ENCODE peak calls at places on chromosome 11, in ten cellular contexts. X, K, N, G, T, P, V, L, Z and E are unnamed samples.

GRCh38 chr11:66919938-66920337 is 38.2 kb downstream of the PC start:
- DNase-seq in N (no peak), T (no peak), V (no peak), L (no peak), X (no peak), K (no peak), P (no peak), G (no peak), Z (no peak), E (no peak)

GRCh38 chr11:93160808-93161207 is 37.0 kb downstream of the SLC36A4 start:
- DNase-seq in X (no peak), N (no peak), V (no peak), L (no peak), P (no peak), T (no peak), K (no peak), G (no peak), Z (no peak), E (no peak)

GRCh38 chr11:57294225-57295131 is 30.3 kb downstream of the TNKS1BP1 start:
- DNase-seq in N (no peak), X (peak), Z (no peak), T (no peak), P (no peak), K (no peak), G (peak), V (no peak), L (no peak), E (peak)

GRCh38 chr11:94588366-94588952 is 21.3 kb downstream of the PIWIL4 start:
- DNase-seq in K (no peak), G (peak), Z (no peak), L (no peak), P (no peak), N (peak), X (no peak), V (peak), T (no peak), E (no peak)

GRCh38 chr11:36385121-36385530 is 89.0 kb downstream of the PRR5L start:
- DNase-seq in N (peak), T (no peak), L (no peak), X (no peak), V (no peak), K (no peak), Z (peak), P (no peak), G (peak), E (no peak)

GRCh38 chr11:62705401-62705800 is 1.8 kb downstream of the BSCL2 start:
- DNase-seq in L (peak), Z (no peak), V (no peak), X (no peak), P (no peak), K (no peak), T (no peak), G (peak), N (peak), E (no peak)

GRCh38 chr11:43404406-43404805 is 45.7 kb downstream of the TTC17 start:
- DNase-seq in Z (no peak), G (no peak), X (no peak), V (no peak), K (no peak), T (no peak), L (no peak), P (no peak), N (no peak), E (peak)

GRCh38 chr11:108221401-108221800 is 1.0 kb downstream of the NPAT start:
- DNase-seq in K (no peak), P (no peak), N (no peak), V (no peak), X (no peak), T (no peak), Z (no peak), G (no peak), L (no peak), E (no peak)

GRCh38 chr11:32072872-32073661 is 17.8 kb upstream of the RCN1 start:
- DNase-seq in N (peak), X (no peak), K (no peak), L (no peak), P (no peak), G (no peak), Z (no peak), V (no peak), T (no peak), E (no peak)

GRCh38 chr11:16148301-16148787 is 208.0 kb downstream of the SOX6 start:
- DNase-seq in T (no peak), K (no peak), Z (no peak), V (peak), L (no peak), G (no peak), N (no peak), X (no peak), P (no peak), E (no peak)

GRCh38 chr11:125903753-125904659 is at the start of gene DDX25:
- DNase-seq in K (no peak), X (peak), L (no peak), G (no peak), V (peak), Z (no peak), N (no peak), P (no peak), T (peak), E (no peak)

GRCh38 chr11:45252877-45253276 is 33.3 kb downstream of the SYT13 start:
- DNase-seq in Z (no peak), V (no peak), N (no peak), X (no peak), L (no peak), K (no peak), T (no peak), G (no peak), P (no peak), E (no peak)

GRCh38 chr11:56846631-56847400 is 98.3 kb upstream of the OR9G4 start:
- DNase-seq in K (no peak), L (no peak), P (no peak), N (no peak), Z (no peak), V (no peak), G (no peak), X (no peak), T (no peak), E (no peak)

GRCh38 chr11:12808519-12808918 is 134.3 kb downstream of the TEAD1 start:
- DNase-seq in V (no peak), Z (no peak), G (no peak), K (no peak), X (no peak), L (no peak), N (no peak), P (no peak), T (no peak), E (no peak)

GRCh38 chr11:132519226-132519860 is 1013.0 kb downstream of the OPCML start:
- DNase-seq in T (no peak), N (no peak), P (no peak), V (no peak), X (no peak), K (no peak), G (no peak), L (no peak), Z (no peak), E (no peak)

GRCh38 chr11:131998020-131998419 is 627.6 kb downstream of the NTM start:
- DNase-seq in G (no peak), T (no peak), P (no peak), Z (no peak), N (no peak), V (peak), L (no peak), X (no peak), K (no peak), E (no peak)

GRCh38 chr11:77142091-77142975 is 14.3 kb downstream of the MYO7A start:
- DNase-seq in K (no peak), V (no peak), N (no peak), G (no peak), X (peak), Z (no peak), P (no peak), L (no peak), T (no peak), E (no peak)

GRCh38 chr11:125287467-125288232 is 123.1 kb downstream of the PKNOX2 start:
- DNase-seq in N (peak), L (no peak), G (no peak), Z (no peak), V (peak), P (no peak), T (no peak), X (no peak), K (no peak), E (no peak)

GRCh38 chr11:19880088-19880345 is 167.4 kb downstream of the NAV2 start:
- DNase-seq in Z (no peak), G (no peak), K (no peak), N (no peak), V (no peak), L (no peak), X (no peak), P (no peak), T (no peak), E (no peak)

GRCh38 chr11:128498846-128499245 is 88.5 kb downstream of the ETS1 start:
- DNase-seq in X (no peak), Z (no peak), V (no peak), P (no peak), L (no peak), K (no peak), G (no peak), N (no peak), T (no peak), E (no peak)

GRCh38 chr11:5071815-5072214 is 2.4 kb downstream of the OR52E1 start:
- DNase-seq in L (no peak), G (no peak), P (no peak), Z (no peak), T (no peak), X (no peak), K (no peak), N (no peak), V (no peak), E (no peak)

GRCh38 chr11:14357843-14358728 is 897 bp downstream of the RRAS2 start:
- DNase-seq in G (peak), X (peak), K (peak), P (peak), Z (no peak), T (peak), N (peak), V (peak), L (peak), E (peak)

GRCh38 chr11:86580535-86580934 is 91.9 kb downstream of the ME3 start:
- DNase-seq in G (no peak), X (no peak), N (no peak), V (no peak), Z (no peak), L (no peak), K (no peak), P (no peak), T (no peak), E (no peak)

GRCh38 chr11:92276773-92277172 is 52.2 kb downstream of the FAT3 start:
- DNase-seq in G (no peak), Z (peak), T (no peak), L (no peak), K (no peak), P (no peak), V (no peak), N (no peak), X (no peak), E (no peak)

GRCh38 chr11:11722246-11722645 is 100.4 kb upstream of the GALNT18 start:
- DNase-seq in N (no peak), T (no peak), V (no peak), X (no peak), P (no peak), K (no peak), L (no peak), G (no peak), Z (no peak), E (no peak)

DNA sequence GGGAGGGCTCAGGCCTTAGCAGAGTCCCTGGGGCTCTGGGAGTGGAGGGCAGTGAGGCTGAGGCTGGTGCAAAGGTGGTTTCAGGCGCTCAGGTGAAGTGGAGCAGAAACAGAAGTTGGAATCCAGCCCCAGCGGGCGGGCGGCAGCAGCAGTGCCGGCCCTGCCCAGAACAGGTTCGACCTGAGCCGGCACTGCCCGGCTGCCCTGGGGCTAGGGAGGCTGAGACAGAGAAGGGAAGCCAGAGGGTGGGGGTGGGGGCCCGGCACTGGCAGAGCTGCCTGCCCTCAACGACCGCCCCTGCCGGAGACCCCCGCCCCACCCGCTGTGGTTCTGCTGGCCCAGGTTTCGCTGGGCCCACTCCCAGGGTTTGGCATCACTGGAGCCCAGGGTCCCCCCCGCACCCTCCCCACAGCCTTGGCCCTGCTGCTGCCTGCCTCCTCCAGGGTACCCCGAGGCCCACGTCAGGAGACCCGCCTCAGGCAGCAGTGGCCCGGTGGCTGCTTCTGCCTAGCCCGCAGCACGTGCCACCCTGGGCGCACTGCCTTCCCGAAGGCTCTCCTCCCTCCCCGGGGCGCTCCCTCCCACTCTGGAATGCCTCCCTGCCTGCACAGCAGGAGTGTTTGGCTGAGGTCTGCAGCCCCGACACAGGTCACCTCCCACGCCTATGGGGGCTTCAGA is 13.2 kb downstream of the ASCL2 start:
- DNase-seq in X (peak), G (peak), P (no peak), Z (no peak), N (no peak), K (no peak), T (no peak), V (peak), L (no peak), E (peak)
- H3K27ac ChIP-seq in X (no peak), G (peak), P (no peak), Z (no peak), N (no peak), K (no peak), T (no peak), V (no peak), L (no peak), E (peak)

GRCh38 chr11:64284048-64284961 is at the start of gene BAD:
- DNase-seq in P (peak), G (peak), N (peak), X (peak), V (peak), Z (peak), T (peak), K (peak), L (peak), E (peak)

GRCh38 chr11:64284962-64285884 is at the start of gene GPR137:
- DNase-seq in T (peak), X (peak), K (no peak), L (peak), G (peak), P (peak), V (peak), N (peak), Z (no peak), E (peak)

GRCh38 chr11:64287676-64288352 is 2.2 kb downstream of the GPR137 start:
- DNase-seq in N (no peak), K (no peak), L (no peak), Z (no peak), P (no peak), X (no peak), G (peak), V (no peak), T (no peak), E (no peak)

GRCh38 chr11:64286801-64287159 is 1.1 kb downstream of the GPR137 start:
- DNase-seq in P (no peak), X (no peak), V (no peak), T (no peak), L (no peak), N (no peak), G (no peak), K (no peak), Z (no peak), E (no peak)

DNA sequence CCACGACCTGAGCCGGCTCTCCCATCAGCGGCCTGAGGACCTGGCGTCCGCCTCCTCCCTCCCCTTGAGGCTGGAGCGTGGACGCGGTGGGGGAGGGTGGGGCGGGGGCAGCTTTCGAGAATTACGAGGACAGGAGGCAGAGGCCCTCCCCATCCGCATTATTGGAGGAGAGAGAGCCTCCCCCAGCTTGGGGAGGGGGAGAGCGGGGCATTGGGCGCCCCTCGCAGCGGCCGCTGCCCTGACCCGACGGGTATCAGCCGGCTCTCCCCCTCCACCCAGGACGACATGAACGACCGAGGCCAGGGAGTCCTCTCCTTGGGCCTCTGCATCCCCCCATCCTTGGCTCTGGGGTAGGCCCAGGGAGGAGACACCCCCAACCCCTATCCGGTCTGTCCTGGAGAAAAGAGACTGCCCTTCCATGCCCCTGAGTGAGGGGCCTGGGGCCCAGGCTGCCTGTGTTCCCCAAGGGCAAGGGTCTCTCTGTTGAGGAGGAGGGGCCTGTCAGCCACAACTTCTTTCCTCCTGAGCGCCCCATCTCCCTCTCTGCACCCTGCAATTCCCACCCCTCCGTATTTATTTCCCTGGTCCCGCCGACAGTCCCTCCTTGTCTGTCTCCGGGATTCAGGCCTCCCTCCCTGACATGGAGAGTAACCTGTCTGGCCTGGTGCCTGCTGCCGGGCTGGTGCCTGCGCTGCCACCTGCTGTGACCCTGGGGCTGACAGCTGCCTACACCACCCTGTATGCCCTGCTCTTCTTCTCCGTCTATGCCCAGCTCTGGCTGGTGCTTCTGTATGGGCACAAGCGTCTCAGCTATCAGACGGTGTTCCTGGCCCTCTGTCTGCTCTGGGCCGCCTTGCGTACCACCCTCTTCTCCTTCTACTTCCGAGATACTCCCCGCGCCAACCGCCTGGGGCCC is 495 bp downstream of the GPR137 start:
- DNase-seq in K (no peak), P (peak), G (no peak), X (no peak), N (peak), L (no peak), V (no peak), T (no peak), Z (no peak), E (no peak)
- TF ChIP-seq CTCF in K (peak), P (no peak), G (peak), X (no peak), N (peak), L (no peak), V (no peak), T (no peak), Z (no peak), E (no peak)

GRCh38 chr11:73266644-73267015 is 5.5 kb upstream of the P2RY6 start:
- DNase-seq in G (no peak), P (peak), T (no peak), K (no peak), V (no peak), L (no peak), N (no peak), Z (no peak), X (peak), E (no peak)

GRCh38 chr11:73265278-73265810 is 6.8 kb upstream of the P2RY6 start:
- DNase-seq in V (no peak), G (no peak), Z (no peak), K (no peak), L (no peak), P (peak), T (no peak), X (no peak), N (no peak), E (no peak)

GRCh38 chr11:73267122-73267846 is 4.9 kb upstream of the P2RY6 start:
- DNase-seq in L (no peak), P (no peak), X (no peak), G (no peak), K (no peak), V (no peak), N (no peak), Z (no peak), T (no peak), E (no peak)

GRCh38 chr11:73267921-73268540 is 4.1 kb upstream of the P2RY6 start:
- DNase-seq in T (no peak), N (no peak), K (no peak), L (no peak), V (no peak), Z (no peak), X (no peak), P (peak), G (no peak), E (no peak)

DNA sequence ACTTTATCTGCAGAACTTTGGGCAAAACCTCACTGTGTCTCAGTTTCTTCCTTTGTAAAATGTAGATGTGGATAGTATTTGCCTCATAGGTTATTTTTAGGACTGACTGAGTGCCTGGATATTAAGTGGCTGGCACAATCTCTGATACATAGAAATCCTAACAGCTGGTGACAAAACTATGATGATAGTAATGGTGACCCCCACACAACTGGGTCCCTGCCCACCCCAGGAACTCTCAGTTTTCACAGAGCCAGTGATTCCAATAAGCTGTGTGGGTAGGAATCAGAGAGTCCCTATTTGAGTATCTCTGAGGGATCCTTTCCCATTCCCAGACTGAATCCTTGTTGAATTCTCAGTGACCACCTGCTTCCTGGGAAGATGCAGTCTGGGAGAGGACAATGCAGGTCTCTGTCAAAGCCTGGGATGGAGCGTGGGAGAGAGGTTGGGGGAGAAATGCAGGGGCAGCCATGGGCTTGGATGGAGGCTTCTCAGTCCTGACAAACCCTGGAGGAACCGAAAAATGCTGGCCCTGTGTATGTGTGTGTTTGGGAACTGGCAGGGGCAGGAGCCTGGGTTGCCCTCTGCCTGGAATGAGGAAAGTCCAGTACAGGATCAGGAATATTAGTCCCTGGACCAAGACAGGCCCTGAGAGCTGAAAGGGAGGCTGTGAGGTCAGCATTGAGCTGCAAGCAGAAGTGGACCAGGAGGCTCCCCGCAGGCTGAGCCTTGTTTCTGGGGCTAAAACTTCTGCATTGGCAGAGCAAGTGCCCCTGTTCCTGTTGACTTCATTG is 6.1 kb upstream of the P2RY6 start:
- DNase-seq in X (peak), P (peak), V (no peak), T (no peak), K (no peak), G (no peak), N (no peak), L (no peak), Z (no peak), E (no peak)
- H3K27ac ChIP-seq in X (no peak), P (no peak), V (no peak), T (no peak), K (no peak), G (no peak), N (no peak), L (no peak), Z (no peak), E (no peak)

DNA sequence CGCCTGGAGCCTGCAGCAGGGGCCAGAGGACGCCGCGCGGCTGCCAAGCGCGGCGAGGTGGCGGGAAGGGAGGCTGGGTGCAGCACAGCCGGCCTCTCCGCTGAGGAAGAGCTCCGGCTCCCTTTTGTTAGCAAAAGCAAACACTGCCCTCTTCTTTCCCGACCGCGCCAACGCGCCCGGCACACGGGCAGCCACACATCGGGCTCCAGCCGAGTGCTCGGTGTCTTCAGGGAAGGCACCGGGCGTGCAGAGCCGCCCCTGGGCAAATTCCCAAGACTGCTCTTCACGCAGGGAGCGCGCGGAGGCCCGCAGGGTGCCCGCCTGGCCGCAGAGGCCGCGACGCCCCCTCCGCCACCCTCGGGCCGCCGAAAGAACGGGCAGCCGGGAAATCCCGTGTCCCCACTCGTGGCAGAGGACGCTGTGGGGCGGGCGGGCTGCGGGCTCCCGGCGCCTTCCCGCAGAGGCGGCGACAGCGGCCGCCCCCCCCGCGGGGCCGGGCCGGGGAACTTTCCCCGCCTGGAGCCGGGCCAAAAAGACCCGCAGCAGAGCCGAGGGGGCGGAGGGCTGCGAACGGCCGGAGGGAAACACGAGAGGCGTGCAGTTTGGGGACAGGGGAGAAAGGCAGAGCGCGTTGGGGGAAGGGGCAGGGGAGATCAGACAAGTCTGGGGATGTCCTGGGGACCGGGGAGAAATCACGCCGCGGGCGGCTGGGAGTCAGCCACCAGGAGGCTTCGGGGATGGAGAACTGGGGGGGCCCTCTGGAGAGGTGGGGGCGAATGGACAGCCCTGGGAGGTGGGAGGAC is 931 bp downstream of the CADM1 start:
- DNase-seq in V (peak), P (peak), X (peak), L (peak), T (peak), G (no peak), N (peak), Z (no peak), K (no peak), E (no peak)
- TF ChIP-seq CTCF in V (peak), P (no peak), X (peak), L (peak), T (peak), G (no peak), N (peak), Z (peak), K (no peak), E (peak)